ENCODE peak calls at places on chromosome 22, in five cellular contexts. A is HCT116, K is Panc1, C is stomach, L is prostate gland. O is an unnamed sample.

GRCh38 chr22:48491451-48491941 is 1336.2 kb downstream of the BRD1 start:
- DNase-seq in L (no peak), C (no peak), K (no peak), A (no peak), O (no peak)

GRCh38 chr22:41914611-41915034 is 251 bp downstream of the SHISA8 start:
- DNase-seq in L (no peak), C (no peak), A (no peak), K (no peak), O (no peak)

GRCh38 chr22:19965771-19966709 is 24.4 kb upstream of the TXNRD2 start:
- DNase-seq in K (no peak), C (no peak), L (no peak), A (no peak), O (no peak)

GRCh38 chr22:33986954-33987353 is 66.7 kb upstream of the LARGE1 start:
- DNase-seq in L (no peak), C (no peak), K (no peak), A (no peak), O (no peak)

GRCh38 chr22:18968011-18968749 is 32.1 kb upstream of the PRODH start:
- DNase-seq in L (no peak), A (no peak), K (no peak), C (no peak), O (no peak)

GRCh38 chr22:27331526-27332281 is 469.9 kb downstream of the MN1 start:
- DNase-seq in L (no peak), K (no peak), C (peak; percentile 34), A (no peak), O (peak; percentile 77)

GRCh38 chr22:44181033-44181911 is 547 bp downstream of the PARVG start:
- DNase-seq in K (no peak), C (peak; percentile 43), A (no peak), L (no peak), O (no peak)

GRCh38 chr22:23504522-23504921 is 75.6 kb downstream of the IGLL1 start:
- DNase-seq in L (no peak), A (no peak), C (no peak), K (no peak), O (no peak)

GRCh38 chr22:23222875-23223565 is 42.7 kb downstream of the BCR start:
- DNase-seq in L (no peak), C (no peak), A (no peak), K (no peak), O (no peak)

GRCh38 chr22:48630444-48630777 is 1197.3 kb downstream of the BRD1 start:
- DNase-seq in L (no peak), A (no peak), K (no peak), C (no peak), O (no peak)

GRCh38 chr22:47333625-47334024 is 571.2 kb downstream of the TBC1D22A start:
- DNase-seq in A (peak; percentile 56), K (no peak), L (peak; percentile 23), C (no peak), O (no peak)

GRCh38 chr22:35424081-35424480 is 24.1 kb downstream of the MCM5 start:
- DNase-seq in K (no peak), C (no peak), A (no peak), L (no peak), O (no peak)

GRCh38 chr22:45212306-45212709 is 28.4 kb downstream of the KIAA0930 start:
- DNase-seq in C (peak; percentile 38), L (no peak), A (no peak), K (no peak), O (no peak)

GRCh38 chr22:46829140-46829891 is 66.9 kb downstream of the TBC1D22A start:
- DNase-seq in C (no peak), L (no peak), K (no peak), A (no peak), O (no peak)

GRCh38 chr22:46754110-46754799 is 8.2 kb upstream of the TBC1D22A start:
- DNase-seq in L (peak; percentile 42), K (peak; percentile 78), A (peak; percentile 90), C (peak; percentile 94), O (no peak)

GRCh38 chr22:36432592-36433317 is 45.0 kb upstream of the MYH9 start:
- DNase-seq in A (no peak), C (no peak), L (no peak), K (no peak), O (no peak)

GRCh38 chr22:46737976-46738641 is at the start of gene CERK:
- DNase-seq in C (peak; percentile 85), A (no peak), K (no peak), L (peak; percentile 50), O (no peak)

GRCh38 chr22:44399196-44399837 is 86.6 kb upstream of the SHISAL1 start:
- DNase-seq in C (peak; percentile 8), L (no peak), K (no peak), A (no peak), O (peak; percentile 58)

GRCh38 chr22:49775191-49776052 is 52.3 kb downstream of the BRD1 start:
- DNase-seq in C (no peak), L (no peak), A (no peak), K (no peak), O (no peak)

GRCh38 chr22:49773531-49773930 is 54.1 kb downstream of the BRD1 start:
- DNase-seq in C (no peak), A (no peak), K (no peak), L (no peak), O (no peak)

GRCh38 chr22:49772692-49773091 is 55.0 kb downstream of the BRD1 start:
- DNase-seq in K (no peak), C (no peak), A (no peak), L (no peak), O (no peak)

GRCh38 chr22:49774499-49775151 is 53.0 kb downstream of the BRD1 start:
- DNase-seq in L (no peak), C (no peak), A (no peak), K (no peak), O (no peak)

DNA sequence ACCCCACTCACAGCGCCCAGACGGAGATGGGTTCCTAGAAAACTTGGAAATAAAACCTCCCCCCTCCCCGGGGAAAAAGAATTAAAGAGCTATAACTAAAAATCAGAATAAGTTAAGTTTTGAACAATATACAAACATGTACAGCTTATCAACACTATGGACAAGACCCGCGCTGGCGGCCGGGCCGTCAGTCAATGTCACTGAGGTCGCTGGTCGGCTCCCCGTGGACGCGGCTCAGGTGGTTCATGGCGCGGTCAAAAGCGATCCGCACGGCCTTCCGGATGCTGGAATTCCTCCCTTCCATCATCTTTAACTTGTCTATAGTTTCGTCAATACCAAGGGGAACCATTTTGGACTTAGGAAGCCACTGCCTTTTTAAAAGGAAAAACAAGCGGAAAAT is 53.6 kb downstream of the BRD1 start:
- DNase-seq in A (no peak), L (no peak), C (no peak), K (no peak), O (no peak)
- H3K36me3 ChIP-seq in A (peaks cover 18% of the 10 kb centered on the region), L (peaks cover 15% of the 10 kb centered on the region), C (peaks cover 78% of the 10 kb centered on the region), K (peaks cover 4% of the 10 kb centered on the region), O (no peaks in the 10 kb centered on the region)

GRCh38 chr22:38614331-38615122 is 41.7 kb downstream of the FAM227A start:
- DNase-seq in L (peak; percentile 15), A (no peak), C (no peak), K (no peak), O (no peak)

GRCh38 chr22:38612217-38613006 is 42.4 kb upstream of the DMC1 start:
- DNase-seq in L (peak; percentile 67), A (no peak), K (no peak), C (no peak), O (no peak)

GRCh38 chr22:38611559-38611958 is 41.6 kb upstream of the DMC1 start:
- DNase-seq in C (no peak), K (no peak), L (no peak), A (no peak), O (no peak)

GRCh38 chr22:38610234-38610633 is 40.3 kb upstream of the DMC1 start:
- DNase-seq in L (no peak), C (no peak), A (no peak), K (no peak), O (no peak)

DNA sequence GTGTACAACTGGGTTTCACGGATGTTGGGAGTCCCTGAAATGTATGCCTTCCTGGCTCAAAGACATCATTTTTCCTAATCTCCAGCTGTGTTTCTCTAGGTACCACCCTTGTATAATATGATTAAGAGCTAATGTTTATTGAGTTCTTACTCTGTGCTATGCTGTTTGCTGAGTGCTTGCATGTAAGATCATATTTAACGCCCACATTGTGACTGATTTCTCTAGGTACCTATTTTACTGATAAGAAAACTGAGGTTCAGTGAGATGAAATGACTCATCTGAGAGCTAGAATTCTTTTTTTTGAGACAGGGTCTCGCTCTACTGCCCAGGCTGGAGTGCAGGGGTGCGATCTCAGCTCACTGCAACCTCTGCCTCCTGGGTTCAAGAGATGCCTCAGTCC is 42.6 kb downstream of the FAM227A start:
- DNase-seq in C (no peak), A (no peak), K (no peak), L (no peak), O (no peak)
- TF ChIP-seq POLR2AphosphoS5 in C (no peak), A (no peak), K (no peak), L (no peak), O (no peak)

DNA sequence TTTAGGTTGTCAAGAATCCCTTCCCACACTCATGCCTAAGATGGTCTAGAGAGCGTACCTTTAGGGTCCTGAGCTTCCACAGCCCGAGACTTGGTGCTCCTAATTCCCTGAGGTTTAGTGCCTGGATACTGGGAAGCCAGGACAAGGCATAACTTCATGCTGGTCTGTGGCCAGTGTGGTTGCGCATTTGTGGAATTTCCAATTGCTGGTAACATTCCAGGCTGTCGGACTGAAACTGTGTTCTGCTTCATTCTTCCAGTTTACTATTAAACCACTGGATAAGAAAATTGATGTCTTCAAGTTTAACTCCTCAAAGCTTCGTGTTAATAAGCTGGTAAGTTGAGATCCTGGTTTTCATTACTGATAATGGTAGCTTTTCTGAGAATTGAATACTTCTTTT is 55.1 kb upstream of the CABP7 start:
- DNase-seq in A (no peak), L (no peak), C (no peak), K (no peak), O (no peak)
- H3K36me3 ChIP-seq in A (peaks cover 25% of the 10 kb centered on the region), L (no peaks in the 10 kb centered on the region), C (peaks cover 96% of the 10 kb centered on the region), K (peaks cover 27% of the 10 kb centered on the region), O (peaks cover 16% of the 10 kb centered on the region)

GRCh38 chr22:37909756-37910155 is 3.7 kb downstream of the MICALL1 start:
- DNase-seq in K (no peak), A (no peak), L (no peak), C (no peak), O (no peak)

GRCh38 chr22:37907036-37907954 is 1.2 kb downstream of the MICALL1 start:
- DNase-seq in A (no peak), K (no peak), C (no peak), L (no peak), O (no peak)

GRCh38 chr22:37905534-37906363 is at the start of gene MICALL1:
- DNase-seq in C (peak; percentile 87), L (peak; percentile 75), K (no peak), A (no peak), O (peak; percentile 90)

GRCh38 chr22:37904572-37905533 is 1.2 kb upstream of the MICALL1 start:
- DNase-seq in C (peak; percentile 65), K (peak; percentile 69), L (no peak), A (peak; percentile 87), O (peak; percentile 94)

DNA sequence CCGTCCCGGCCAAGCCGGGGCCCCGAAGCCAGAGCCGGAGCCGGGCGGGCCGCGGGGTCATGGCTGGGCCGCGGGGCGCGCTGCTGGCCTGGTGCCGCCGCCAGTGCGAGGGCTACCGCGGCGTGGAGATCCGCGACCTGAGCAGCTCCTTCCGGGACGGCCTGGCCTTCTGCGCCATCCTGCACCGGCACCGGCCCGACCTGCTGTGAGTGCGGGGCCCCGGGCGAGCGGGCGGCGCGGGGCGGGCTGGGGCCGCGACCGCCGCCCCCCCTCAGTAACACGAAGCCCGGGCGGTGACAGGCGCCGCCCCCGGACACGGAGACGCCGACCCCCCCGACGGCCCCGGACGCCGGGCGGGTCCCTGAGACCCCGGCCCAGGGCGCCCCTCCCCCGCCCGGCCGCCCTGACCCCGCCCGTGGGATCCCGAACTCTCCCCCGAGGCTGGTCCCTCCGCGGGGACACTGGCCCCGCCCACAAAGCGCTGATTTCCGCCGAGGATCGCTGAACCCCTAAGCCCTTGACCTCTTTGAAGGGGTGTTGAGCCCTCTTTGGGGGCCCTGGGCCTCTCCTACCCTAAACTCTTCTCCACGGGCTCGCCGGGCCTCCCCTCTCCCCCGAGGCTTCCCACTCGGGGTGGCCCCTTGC is 389 bp downstream of the MICALL1 start:
- DNase-seq in K (no peak), A (no peak), L (no peak), C (no peak), O (no peak)
- TF ChIP-seq POLR2AphosphoS5 in K (no peak), A (no peak), L (no peak), C (no peak), O (no peak)